ENCODE peak calls at places on chromosomes 2 and 18, in six cellular contexts. One of them, this sample, is unnamed.

GRCh38 chr2:174678395-174678794 is 80.8 kb upstream of the WIPF1 start:
- DNase-seq in heart left ventricle: no peak
- DNase-seq in psoas muscle: no peak
- DNase-seq in mesenchymal stem cell: no peak
- DNase-seq in GM23248: no peak
- DNase-seq in pancreas: no peak
- DNase-seq in this sample: no peak

GRCh38 chr2:120830096-120830830 is 94.6 kb downstream of the GLI2 start:
- DNase-seq in heart left ventricle: no peak
- DNase-seq in psoas muscle: no peak
- DNase-seq in mesenchymal stem cell: no peak
- DNase-seq in GM23248: no peak
- DNase-seq in pancreas: peak; percentile 33
- DNase-seq in this sample: no peak

GRCh38 chr2:88117976-88118375 is 9.9 kb downstream of the FABP1 start:
- DNase-seq in heart left ventricle: no peak
- DNase-seq in psoas muscle: no peak
- DNase-seq in mesenchymal stem cell: no peak
- DNase-seq in GM23248: no peak
- DNase-seq in pancreas: no peak
- DNase-seq in this sample: no peak

GRCh38 chr18:3397031-3397750 is 52.8 kb upstream of the TGIF1 start:
- DNase-seq in heart left ventricle: no peak
- DNase-seq in psoas muscle: no peak
- DNase-seq in mesenchymal stem cell: no peak
- DNase-seq in GM23248: no peak
- DNase-seq in pancreas: no peak
- DNase-seq in this sample: no peak

GRCh38 chr18:69480460-69480859 is 79.8 kb downstream of the DOK6 start:
- DNase-seq in heart left ventricle: no peak
- DNase-seq in psoas muscle: no peak
- DNase-seq in mesenchymal stem cell: no peak
- DNase-seq in GM23248: no peak
- DNase-seq in pancreas: no peak
- DNase-seq in this sample: no peak

GRCh38 chr18:47932603-47933002 is 2.1 kb upstream of the SMAD2 start:
- DNase-seq in heart left ventricle: no peak
- DNase-seq in psoas muscle: no peak
- DNase-seq in mesenchymal stem cell: no peak
- DNase-seq in GM23248: no peak
- DNase-seq in pancreas: no peak
- DNase-seq in this sample: no peak

GRCh38 chr2:232980683-232981082 is 32.4 kb downstream of the NGEF start:
- DNase-seq in heart left ventricle: no peak
- DNase-seq in psoas muscle: no peak
- DNase-seq in mesenchymal stem cell: no peak
- DNase-seq in GM23248: peak; percentile 34
- DNase-seq in pancreas: no peak
- DNase-seq in this sample: no peak

GRCh38 chr18:23945416-23946079 is 69.0 kb upstream of the TTC39C start:
- DNase-seq in heart left ventricle: no peak
- DNase-seq in psoas muscle: no peak
- DNase-seq in mesenchymal stem cell: no peak
- DNase-seq in GM23248: no peak
- DNase-seq in pancreas: no peak
- DNase-seq in this sample: no peak

GRCh38 chr18:9109523-9109922 is 7.0 kb downstream of the NDUFV2 start:
- DNase-seq in heart left ventricle: no peak
- DNase-seq in psoas muscle: no peak
- DNase-seq in mesenchymal stem cell: peak; percentile 66
- DNase-seq in GM23248: peak; percentile 82
- DNase-seq in pancreas: no peak
- DNase-seq in this sample: no peak

GRCh38 chr18:46250084-46250811 is 146.1 kb downstream of the HAUS1 start:
- DNase-seq in heart left ventricle: peak; percentile 32
- DNase-seq in psoas muscle: no peak
- DNase-seq in mesenchymal stem cell: peak; percentile 91
- DNase-seq in GM23248: peak; percentile 59
- DNase-seq in pancreas: no peak
- DNase-seq in this sample: peak; percentile 73

GRCh38 chr2:24926602-24927252 is 6.7 kb upstream of the ADCY3 start:
- DNase-seq in heart left ventricle: peak; percentile 60
- DNase-seq in psoas muscle: peak; percentile 81
- DNase-seq in mesenchymal stem cell: no peak
- DNase-seq in GM23248: peak; percentile 79
- DNase-seq in pancreas: no peak
- DNase-seq in this sample: peak; percentile 11

GRCh38 chr2:129717560-129718128 is 261.8 kb upstream of the RAB6C start:
- DNase-seq in heart left ventricle: no peak
- DNase-seq in psoas muscle: no peak
- DNase-seq in mesenchymal stem cell: no peak
- DNase-seq in GM23248: no peak
- DNase-seq in pancreas: no peak
- DNase-seq in this sample: no peak

GRCh38 chr2:215269397-215270117 is 42.3 kb upstream of the ATIC start:
- DNase-seq in heart left ventricle: peak; percentile 41
- DNase-seq in psoas muscle: peak; percentile 21
- DNase-seq in mesenchymal stem cell: peak; percentile 80
- DNase-seq in GM23248: peak; percentile 80
- DNase-seq in pancreas: no peak
- DNase-seq in this sample: peak; percentile 43
- H3K27ac ChIP-seq in heart left ventricle: no peak overlapping the region
- H3K27ac ChIP-seq in psoas muscle: no peak overlapping the region
- H3K27ac ChIP-seq in mesenchymal stem cell: no peak overlapping the region
- H3K27ac ChIP-seq in GM23248: no peak overlapping the region
- H3K27ac ChIP-seq in pancreas: no peak overlapping the region
- H3K27ac ChIP-seq in this sample: no peak overlapping the region

GRCh38 chr18:70555046-70555445 is 266.2 kb downstream of the SOCS6 start:
- DNase-seq in heart left ventricle: no peak
- DNase-seq in psoas muscle: no peak
- DNase-seq in mesenchymal stem cell: no peak
- DNase-seq in GM23248: no peak
- DNase-seq in pancreas: no peak
- DNase-seq in this sample: no peak
- H3K27ac ChIP-seq in heart left ventricle: no peak overlapping the region
- H3K27ac ChIP-seq in psoas muscle: no peak overlapping the region
- H3K27ac ChIP-seq in mesenchymal stem cell: no peak overlapping the region
- H3K27ac ChIP-seq in GM23248: no peak overlapping the region
- H3K27ac ChIP-seq in pancreas: no peak overlapping the region
- H3K27ac ChIP-seq in this sample: no peak overlapping the region

GRCh38 chr2:181394741-181395437 is 62.3 kb upstream of the ITGA4 start:
- DNase-seq in heart left ventricle: no peak
- DNase-seq in psoas muscle: no peak
- DNase-seq in mesenchymal stem cell: no peak
- DNase-seq in GM23248: no peak
- DNase-seq in pancreas: no peak
- DNase-seq in this sample: no peak

GRCh38 chr2:181398000-181398399 is 59.2 kb upstream of the ITGA4 start:
- DNase-seq in heart left ventricle: no peak
- DNase-seq in psoas muscle: no peak
- DNase-seq in mesenchymal stem cell: no peak
- DNase-seq in GM23248: no peak
- DNase-seq in pancreas: no peak
- DNase-seq in this sample: no peak

GRCh38 chr2:181397331-181397730 is 59.9 kb upstream of the ITGA4 start:
- DNase-seq in heart left ventricle: no peak
- DNase-seq in psoas muscle: no peak
- DNase-seq in mesenchymal stem cell: no peak
- DNase-seq in GM23248: no peak
- DNase-seq in pancreas: no peak
- DNase-seq in this sample: no peak

GRCh38 chr2:181396575-181397062 is 60.6 kb upstream of the ITGA4 start:
- DNase-seq in heart left ventricle: no peak
- DNase-seq in psoas muscle: no peak
- DNase-seq in mesenchymal stem cell: peak; percentile 55
- DNase-seq in GM23248: peak; percentile 14
- DNase-seq in pancreas: no peak
- DNase-seq in this sample: no peak

DNA sequence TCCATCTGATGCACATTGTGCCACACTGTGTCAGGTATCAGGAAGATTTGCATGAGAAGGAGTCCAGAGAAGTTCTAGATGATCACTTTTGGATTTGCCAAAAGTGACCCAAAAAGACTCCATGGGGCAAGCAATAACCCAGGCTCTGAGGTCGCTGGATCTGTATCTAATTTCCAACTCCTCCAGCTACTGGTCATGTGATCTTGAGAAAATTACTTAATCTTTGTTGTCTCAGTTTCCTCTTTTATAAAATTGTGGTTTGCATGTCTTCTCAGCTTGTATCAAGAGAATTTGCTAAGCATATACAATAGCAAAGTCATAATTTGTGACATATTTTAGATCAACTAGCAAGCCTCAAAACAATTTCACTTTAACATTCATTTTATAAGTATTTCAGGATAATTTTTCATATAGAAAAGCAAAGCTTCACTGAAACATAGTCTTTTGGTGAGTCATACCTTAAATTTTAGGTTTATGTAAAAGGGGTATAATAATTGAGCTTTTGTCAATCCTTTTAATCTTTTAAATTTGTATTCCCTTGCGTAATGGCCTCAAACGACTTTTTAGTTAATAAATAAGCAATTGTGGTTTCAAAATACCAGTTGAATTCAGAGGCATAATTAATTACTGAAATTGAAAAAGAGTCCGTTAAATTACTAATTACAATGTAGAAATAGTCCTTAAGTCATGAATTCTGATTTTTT is 61.2 kb upstream of the ITGA4 start:
- DNase-seq in heart left ventricle: no peak
- DNase-seq in psoas muscle: no peak
- DNase-seq in mesenchymal stem cell: no peak
- DNase-seq in GM23248: no peak
- DNase-seq in pancreas: no peak
- DNase-seq in this sample: no peak
- H3K27ac ChIP-seq in heart left ventricle: no peak overlapping the region
- H3K27ac ChIP-seq in psoas muscle: no peak overlapping the region
- H3K27ac ChIP-seq in mesenchymal stem cell: no peak overlapping the region
- H3K27ac ChIP-seq in GM23248: no peak overlapping the region
- H3K27ac ChIP-seq in pancreas: no peak overlapping the region
- H3K27ac ChIP-seq in this sample: no peak overlapping the region

GRCh38 chr2:30214064-30214463 is 17.3 kb upstream of the LBH start:
- DNase-seq in heart left ventricle: no peak
- DNase-seq in psoas muscle: no peak
- DNase-seq in mesenchymal stem cell: no peak
- DNase-seq in GM23248: no peak
- DNase-seq in pancreas: no peak
- DNase-seq in this sample: no peak
- H3K27ac ChIP-seq in heart left ventricle: peak overlapping the region; percentile 16
- H3K27ac ChIP-seq in psoas muscle: no peak overlapping the region
- H3K27ac ChIP-seq in mesenchymal stem cell: no peak overlapping the region
- H3K27ac ChIP-seq in GM23248: no peak overlapping the region
- H3K27ac ChIP-seq in pancreas: no peak overlapping the region
- H3K27ac ChIP-seq in this sample: no peak overlapping the region

DNA sequence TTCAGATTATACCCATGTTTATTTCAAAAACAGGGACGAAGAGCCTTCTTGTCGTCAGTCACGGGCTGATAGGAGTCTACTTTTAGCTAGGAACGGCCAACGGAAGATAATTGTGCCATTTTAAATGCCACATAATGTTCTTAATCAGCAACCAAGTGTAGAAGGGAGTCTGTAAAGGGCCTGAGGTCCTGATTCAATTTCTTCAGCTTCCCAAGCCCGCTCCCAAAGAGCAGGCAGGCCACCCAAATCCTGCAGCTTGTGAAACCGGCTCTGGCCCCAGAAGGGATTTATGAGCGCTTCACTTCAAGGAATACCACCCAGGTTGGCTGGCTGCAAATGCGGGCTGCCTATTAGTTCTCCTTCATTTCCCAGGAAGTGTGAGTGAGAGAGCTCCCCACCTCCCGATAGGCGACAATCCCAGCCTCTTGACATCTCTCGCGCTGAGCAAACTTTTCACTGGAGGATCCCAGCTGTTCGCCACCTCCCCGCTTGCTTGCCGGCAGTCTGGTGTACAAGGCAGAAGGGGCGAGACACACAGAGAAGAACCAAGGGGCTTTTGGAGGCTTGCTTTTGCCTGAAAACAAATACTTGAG is 272.9 kb downstream of the CDH20 start:
- DNase-seq in heart left ventricle: peak; percentile 53
- DNase-seq in psoas muscle: peak; percentile 23
- DNase-seq in mesenchymal stem cell: peak; percentile 80
- DNase-seq in GM23248: peak; percentile 71
- DNase-seq in pancreas: no peak
- DNase-seq in this sample: no peak
- H3K27ac ChIP-seq in heart left ventricle: peak overlapping the region; percentile 71
- H3K27ac ChIP-seq in psoas muscle: peak overlapping the region; percentile 10
- H3K27ac ChIP-seq in mesenchymal stem cell: peak overlapping the region; percentile 82
- H3K27ac ChIP-seq in GM23248: peak overlapping the region; percentile 85
- H3K27ac ChIP-seq in pancreas: no peak overlapping the region
- H3K27ac ChIP-seq in this sample: no peak overlapping the region